ENCODE peak calls at places on chromosomes 6 and 20, in eight cellular contexts. T is iPS-NIHi11; O is SK-MEL-5; D is stimulated activated CD4-positive, alpha-beta T cell treated with anti-CD3 and anti-CD28 coated beads, Interleukin-15, amount 100 ng/mL, for 1 hour; N is RWPE1; Z is CD8-positive, alpha-beta memory T cell; L is ELR; G is NCI-H1105. J is an unnamed sample.

GRCh38 chr6:47363736-47364135 is 54.0 kb upstream of the TNFRSF21 start:
- DNase-seq in L (no peak), G (no peak), O (no peak), Z (no peak), T (no peak), N (no peak), D (no peak), J (no peak)

GRCh38 chr6:43735642-43736199 is 34.3 kb upstream of the VEGFA start:
- DNase-seq in G (no peak), T (no peak), N (no peak), O (no peak), D (no peak), L (no peak), Z (no peak), J (no peak)

GRCh38 chr20:4681971-4682370 is 39.7 kb upstream of the PRND start:
- DNase-seq in T (no peak), L (peak; percentile 65), O (no peak), N (peak; percentile 69), G (no peak), D (no peak), Z (no peak), J (no peak)

GRCh38 chr6:146289816-146290588 is 253.6 kb upstream of the RAB32 start:
- DNase-seq in Z (no peak), N (peak; percentile 20), L (peak; percentile 93), T (no peak), O (peak; percentile 98), G (no peak), D (no peak), J (peak; percentile 26)

GRCh38 chr6:3369985-3370360 is 86.9 kb downstream of the SLC22A23 start:
- DNase-seq in T (no peak), D (no peak), O (no peak), G (no peak), Z (no peak), N (no peak), L (no peak), J (no peak)

GRCh38 chr6:156451088-156451487 is 326.1 kb upstream of the ARID1B start:
- DNase-seq in L (no peak), G (no peak), D (no peak), Z (no peak), O (no peak), N (no peak), T (no peak), J (no peak)

GRCh38 chr6:147570681-147571080 is 62.2 kb downstream of the SAMD5 start:
- DNase-seq in Z (no peak), L (no peak), T (no peak), D (no peak), O (no peak), N (no peak), G (no peak), J (no peak)

GRCh38 chr20:63177134-63177784 is 38.7 kb downstream of the YTHDF1 start:
- DNase-seq in O (no peak), T (peak; percentile 68), N (no peak), L (no peak), G (no peak), Z (no peak), D (no peak), J (no peak)

GRCh38 chr6:98946877-98947410 is 802 bp downstream of the FBXL4 start:
- DNase-seq in O (peak; percentile 17), T (no peak), L (peak; percentile 49), G (peak; percentile 85), Z (peak; percentile 22), N (peak; percentile 8), D (no peak), J (no peak)

GRCh38 chr6:86738078-86738477 is 199.2 kb upstream of the HTR1E start:
- DNase-seq in D (no peak), O (no peak), N (no peak), G (no peak), T (no peak), Z (no peak), L (no peak), J (no peak)

GRCh38 chr6:912871-913663 is 220.1 kb upstream of the EXOC2 start:
- DNase-seq in O (peak; percentile 82), G (peak; percentile 50), D (no peak), L (peak; percentile 17), T (peak; percentile 77), Z (no peak), N (peak; percentile 44), J (no peak)

GRCh38 chr20:49237531-49237930 is 18.3 kb downstream of the DDX27 start:
- DNase-seq in N (no peak), L (no peak), D (no peak), O (no peak), G (no peak), Z (no peak), T (no peak), J (no peak)

GRCh38 chr6:2781685-2782355 is 16.6 kb downstream of the WRNIP1 start:
- DNase-seq in T (no peak), Z (no peak), N (no peak), L (no peak), D (no peak), O (no peak), G (no peak), J (no peak)

GRCh38 chr6:3506751-3507388 is 50.0 kb upstream of the SLC22A23 start:
- DNase-seq in N (no peak), T (no peak), Z (no peak), L (no peak), O (no peak), D (no peak), G (no peak), J (no peak)

GRCh38 chr6:21636876-21637275 is 43.3 kb downstream of the SOX4 start:
- DNase-seq in D (no peak), Z (no peak), T (no peak), L (no peak), G (no peak), N (no peak), O (no peak), J (no peak)

GRCh38 chr6:11093065-11093590 is 506 bp upstream of the SMIM13 start:
- DNase-seq in O (no peak), T (peak; percentile 23), Z (no peak), G (peak; percentile 38), L (no peak), D (no peak), N (peak; percentile 45), J (no peak)

GRCh38 chr6:16494781-16495180 is 256.4 kb downstream of the GMPR start:
- DNase-seq in O (no peak), G (no peak), L (peak; percentile 27), D (no peak), N (peak; percentile 11), T (peak; percentile 18), Z (no peak), J (no peak)

GRCh38 chr20:54180931-54181330 is 7.1 kb upstream of the CYP24A1 start:
- DNase-seq in G (no peak), T (no peak), L (no peak), D (no peak), O (no peak), N (no peak), Z (no peak), J (no peak)

GRCh38 chr6:36642913-36643817 is 35.3 kb upstream of the CDKN1A start:
- DNase-seq in Z (no peak), G (no peak), O (no peak), L (peak; percentile 91), T (no peak), N (peak; percentile 78), D (no peak), J (peak; percentile 92)

GRCh38 chr6:45387236-45387635 is 9.5 kb upstream of the SUPT3H start:
- DNase-seq in O (no peak), D (no peak), T (no peak), G (no peak), Z (no peak), N (no peak), L (peak; percentile 53), J (no peak)

GRCh38 chr20:9581509-9581908 is 67.1 kb downstream of the LAMP5 start:
- DNase-seq in G (peak; percentile 22), Z (no peak), O (no peak), L (no peak), D (no peak), N (no peak), T (no peak), J (no peak)

GRCh38 chr6:10424005-10424404 is 9.1 kb upstream of the TFAP2A start:
- DNase-seq in Z (no peak), L (peak; percentile 56), D (no peak), O (peak; percentile 35), G (no peak), T (no peak), N (no peak), J (no peak)

GRCh38 chr6:38713812-38714211 is 1.3 kb upstream of the DNAH8 start:
- DNase-seq in Z (peak; percentile 15), D (no peak), N (no peak), L (peak; percentile 47), G (no peak), O (no peak), T (no peak), J (no peak)

GRCh38 chr20:52801628-52802006 is 170.5 kb upstream of the TSHZ2 start:
- DNase-seq in L (no peak), D (no peak), T (no peak), O (no peak), N (no peak), Z (no peak), G (no peak), J (peak; percentile 29)

GRCh38 chr20:24581443-24582170 is 112.2 kb downstream of the SYNDIG1 start:
- DNase-seq in G (no peak), O (no peak), L (no peak), N (no peak), D (no peak), Z (no peak), T (no peak), J (no peak)

GRCh38 chr20:46559685-46560440 is 9.4 kb upstream of the OCSTAMP start:
- DNase-seq in D (no peak), T (no peak), L (no peak), N (no peak), O (peak; percentile 48), G (peak; percentile 20), Z (no peak), J (no peak)

GRCh38 chr6:39056191-39056590 is 7.6 kb downstream of the GLP1R start:
- DNase-seq in T (no peak), L (no peak), Z (no peak), N (no peak), G (no peak), D (no peak), O (no peak), J (no peak)

GRCh38 chr20:10861619-10862018 is 187.8 kb upstream of the JAG1 start:
- DNase-seq in D (no peak), Z (no peak), L (no peak), O (no peak), T (no peak), G (peak; percentile 53), N (peak; percentile 35), J (no peak)

GRCh38 chr6:44855562-44856494 is 468.3 kb downstream of the CDC5L start:
- DNase-seq in O (no peak), Z (no peak), L (peak; percentile 5), G (no peak), N (no peak), T (no peak), D (no peak), J (no peak)

GRCh38 chr6:125957845-125958244 is 1.3 kb downstream of the HINT3 start:
- DNase-seq in Z (no peak), D (no peak), O (peak; percentile 76), G (no peak), N (peak; percentile 54), L (peak; percentile 53), T (peak; percentile 27), J (no peak)

GRCh38 chr6:149628865-149629544 is 19.5 kb downstream of the KATNA1 start:
- DNase-seq in Z (no peak), L (no peak), D (no peak), N (no peak), T (no peak), G (no peak), O (no peak), J (no peak)

GRCh38 chr6:135270676-135271536 is 89.8 kb downstream of the MYB start:
- DNase-seq in G (peak; percentile 80), T (peak; percentile 72), Z (no peak), D (no peak), N (peak; percentile 45), L (no peak), O (no peak), J (no peak)